ENCODE peak calls at places on chromosomes 11 and 22, in four cellular contexts. V is HCT116, N is Karpas-422, O is pancreas. Y is an unnamed sample. For H3K9me3, H3K4me1 and H3K27me3, the result is how much of the 10 kb centered on the place peaks cover.

GRCh38 chr11:12286606-12287005 is 90.8 kb upstream of the PARVA start:
- DNase-seq in V (no peak), N (no peak), O (no peak), Y (no peak)

GRCh38 chr11:123062892-123063395 is 1.0 kb upstream of the HSPA8 start:
- DNase-seq in V (no peak), N (peak), O (no peak), Y (no peak)

GRCh38 chr22:30635273-30636225 is at the start of gene SLC35E4:
- DNase-seq in V (peak), N (peak), O (peak), Y (peak)

GRCh38 chr11:69912911-69913451 is 93.8 kb upstream of the FGF3 start:
- DNase-seq in V (no peak), N (peak), O (no peak), Y (no peak)

GRCh38 chr11:58394195-58394594 is 12.5 kb downstream of the OR5B3 start:
- DNase-seq in V (no peak), N (no peak), O (no peak), Y (no peak)

GRCh38 chr11:3091081-3091845 is 34.0 kb upstream of the CARS1 start:
- DNase-seq in V (no peak), N (no peak), O (no peak), Y (no peak)

GRCh38 chr11:131033151-131033651 is 116.9 kb upstream of the SNX19 start:
- DNase-seq in V (peak), N (no peak), O (peak), Y (no peak)

GRCh38 chr11:27485930-27486773 is 13.6 kb upstream of the LGR4 start:
- DNase-seq in V (peak), N (peak), O (no peak), Y (peak)

GRCh38 chr11:44096360-44097188 is 1.1 kb downstream of the EXT2 start:
- DNase-seq in V (no peak), N (peak), O (no peak), Y (no peak)

GRCh38 chr11:37306563-37306962 is 708.5 kb upstream of the RAG2 start:
- DNase-seq in V (no peak), N (no peak), O (no peak), Y (no peak)
- H3K9me3 ChIP-seq in V (under half), N (under half), O (under half), Y (under half)

GRCh38 chr22:41920271-41920976 is 5.5 kb upstream of the SHISA8 start:
- DNase-seq in V (no peak), N (peak), O (no peak), Y (no peak)

GRCh38 chr22:41923595-41924276 is 2.9 kb downstream of the TNFRSF13C start:
- DNase-seq in V (no peak), N (peak), O (no peak), Y (no peak)

GRCh38 chr22:41922940-41923594 is 3.5 kb downstream of the TNFRSF13C start:
- DNase-seq in V (no peak), N (peak), O (no peak), Y (no peak)

GRCh38 chr22:41919357-41920224 is 4.7 kb upstream of the SHISA8 start:
- DNase-seq in V (no peak), N (peak), O (peak), Y (no peak)

GRCh38 chr22:41922336-41922735 is 4.3 kb downstream of the TNFRSF13C start:
- DNase-seq in V (no peak), N (peak), O (no peak), Y (no peak)
- H3K4me1 ChIP-seq in V (under half), N (half or more), O (under half), Y (under half)

DNA sequence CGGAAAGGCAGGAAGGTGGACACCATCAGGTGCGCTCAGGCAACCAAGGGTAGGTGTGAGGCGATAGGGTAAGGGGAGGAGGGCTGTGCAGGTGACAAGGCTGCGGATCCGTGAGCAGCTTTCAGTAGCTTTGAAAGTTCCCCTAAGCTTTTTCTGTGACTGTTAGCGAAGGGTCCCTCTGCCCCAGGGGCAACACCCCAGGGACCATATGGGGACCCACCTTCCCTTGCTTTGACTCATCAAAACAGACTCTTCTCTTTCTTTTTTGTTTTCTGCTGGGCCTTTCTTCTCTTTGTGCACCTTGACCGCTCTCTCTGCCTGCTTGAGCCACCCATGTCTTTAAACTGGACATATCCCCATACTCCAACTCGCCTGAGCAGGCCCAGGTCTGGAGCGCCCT is 136.9 kb downstream of the FEZ1 start:
- DNase-seq in V (no peak), N (no peak), O (no peak), Y (no peak)
- H3K27me3 ChIP-seq in V (under half), N (under half), O (under half), Y (under half)

DNA sequence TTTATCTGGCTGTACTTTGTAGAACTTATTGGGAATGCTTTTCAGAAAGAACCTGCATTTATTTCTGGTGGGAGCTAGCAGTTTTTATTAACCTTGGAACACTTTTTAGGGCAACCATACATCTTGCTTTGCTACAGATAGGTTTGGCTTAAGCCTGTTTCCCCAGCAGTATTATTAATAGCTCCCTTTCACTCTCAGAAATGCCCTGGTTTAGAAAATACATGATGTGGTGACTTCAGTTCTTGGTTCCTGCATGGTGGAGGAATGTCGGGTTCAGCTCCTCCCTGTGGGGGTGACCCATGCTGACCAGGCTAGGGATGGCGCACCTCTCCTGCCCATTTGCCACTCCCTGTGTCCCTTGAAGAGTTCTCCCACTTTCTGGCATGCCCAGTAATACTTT is 28.2 kb downstream of the ZBED4 start:
- DNase-seq in V (no peak), N (no peak), O (no peak), Y (no peak)
- H3K9me3 ChIP-seq in V (under half), N (under half), O (under half), Y (under half)

GRCh38 chr11:118061401-118062125 is 15.3 kb upstream of the TMPRSS4 start:
- DNase-seq in V (no peak), N (no peak), O (no peak), Y (no peak)
- H3K4me1 ChIP-seq in V (under half), N (under half), O (under half), Y (under half)

DNA sequence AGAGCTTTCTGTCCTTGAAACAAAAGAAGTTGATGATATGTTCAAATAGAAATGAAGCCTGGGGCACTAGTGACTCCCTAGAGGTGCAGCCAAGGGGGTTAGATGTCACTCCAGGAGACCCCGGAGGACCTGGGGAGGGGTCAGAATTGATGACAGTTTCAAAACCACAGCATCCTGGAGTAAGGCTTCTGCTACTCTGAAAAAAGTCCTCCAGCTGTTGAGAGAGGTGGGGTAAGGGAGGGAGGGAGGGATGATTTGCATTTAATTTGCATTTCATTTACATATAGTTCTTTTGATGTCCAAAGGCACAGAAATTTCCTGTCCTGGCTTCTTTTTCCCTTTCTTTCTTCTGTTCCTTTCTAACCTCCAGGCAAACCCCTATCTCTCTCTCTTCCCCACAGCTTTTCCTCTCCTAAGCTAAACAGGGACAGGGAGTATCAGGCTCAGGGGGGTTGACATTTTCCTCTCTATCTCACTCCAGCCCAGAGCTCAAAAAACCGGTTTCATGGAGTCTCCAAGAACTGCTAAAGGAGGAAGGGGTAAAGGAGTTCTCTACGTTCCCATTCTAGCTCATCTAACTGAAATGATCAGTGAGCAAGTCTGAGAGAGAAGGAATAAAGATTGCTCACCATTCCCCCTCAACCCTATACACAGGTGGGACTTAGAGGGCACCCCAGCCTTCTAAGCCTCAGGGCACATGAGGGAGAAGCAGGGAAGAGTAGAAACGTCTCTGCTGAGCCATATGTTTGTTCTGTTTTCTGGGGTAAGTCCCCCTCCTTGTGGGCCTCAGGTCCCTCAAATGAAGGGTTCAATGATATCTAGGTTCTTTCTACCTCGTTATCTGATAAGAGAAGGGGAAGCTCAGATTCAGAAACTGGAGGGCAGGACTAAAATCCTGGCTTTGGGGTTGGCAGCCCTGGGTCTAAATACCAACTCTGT is 3.5 kb upstream of the POU2F3 start:
- DNase-seq in V (peak), N (peak), O (no peak), Y (no peak)
- H3K27me3 ChIP-seq in V (under half), N (under half), O (under half), Y (under half)

GRCh38 chr11:50412832-50413231 is 380.2 kb downstream of the OR4C45 start:
- DNase-seq in V (no peak), N (no peak), O (no peak), Y (no peak)
- H3K9me3 ChIP-seq in V (under half), N (under half), O (under half), Y (under half)

GRCh38 chr11:113840932-113841664 is 34.3 kb downstream of the USP28 start:
- DNase-seq in V (no peak), N (no peak), O (no peak), Y (no peak)
- H3K4me1 ChIP-seq in V (under half), N (under half), O (under half), Y (under half)